ENCODE peak calls at places on chromosomes 3 and 15, in seven cellular contexts. M, B, X, E, L, C and N are unnamed samples.
A peak's percentile ranks its signal among the peaks of the same experiment; 100 is the strongest.

GRCh38 chr15:40441736-40442531 is 1.2 kb downstream of the BAHD1 start:
- DNase-seq in M (peak; percentile 18), B (no peak), X (no peak), E (peak; percentile 30), L (peak; percentile 88), C (no peak), N (no peak)

GRCh38 chr3:86787091-86787490 is 203.9 kb downstream of the VGLL3 start:
- DNase-seq in M (no peak), B (no peak), X (no peak), E (no peak), L (no peak), C (no peak), N (no peak)

GRCh38 chr3:172044833-172045585 is 5.6 kb downstream of the FNDC3B start:
- DNase-seq in M (no peak), B (no peak), X (no peak), E (no peak), L (no peak), C (no peak), N (no peak)

GRCh38 chr3:67176396-67176795 is 178.3 kb downstream of the KBTBD8 start:
- DNase-seq in M (no peak), B (no peak), X (no peak), E (no peak), L (no peak), C (no peak), N (no peak)

GRCh38 chr3:88149146-88149515 is 628 bp upstream of the C3orf38 start:
- DNase-seq in M (no peak), B (no peak), X (no peak), E (no peak), L (no peak), C (peak; percentile 3), N (no peak)

GRCh38 chr3:81218023-81218422 is 543.4 kb downstream of the GBE1 start:
- DNase-seq in M (peak; percentile 41), B (no peak), X (no peak), E (no peak), L (no peak), C (no peak), N (no peak)

GRCh38 chr15:92071030-92071644 is 217.6 kb downstream of the SLCO3A1 start:
- DNase-seq in M (no peak), B (no peak), X (no peak), E (no peak), L (no peak), C (no peak), N (no peak)

GRCh38 chr3:8975081-8976020 is 12.1 kb upstream of the RAD18 start:
- DNase-seq in M (no peak), B (no peak), X (no peak), E (no peak), L (no peak), C (no peak), N (peak; percentile 72)

GRCh38 chr15:73440571-73440970 is 2.4 kb upstream of the REC114 start:
- DNase-seq in M (no peak), B (no peak), X (no peak), E (no peak), L (no peak), C (no peak), N (no peak)

GRCh38 chr3:73298243-73299183 is 237.1 kb downstream of the EBLN2 start:
- DNase-seq in M (no peak), B (no peak), X (no peak), E (no peak), L (no peak), C (no peak), N (no peak)

GRCh38 chr3:76367281-76367680 is 581.9 kb upstream of the ZNF717 start:
- DNase-seq in M (no peak), B (no peak), X (no peak), E (no peak), L (no peak), C (no peak), N (no peak)

GRCh38 chr3:139123377-139124095 is 78.8 kb upstream of the PRR23C start:
- DNase-seq in M (no peak), B (peak; percentile 35), X (no peak), E (no peak), L (no peak), C (no peak), N (peak; percentile 82)

GRCh38 chr3:77186728-77187127 is 146.8 kb downstream of the ROBO2 start:
- DNase-seq in M (no peak), B (no peak), X (no peak), E (no peak), L (no peak), C (no peak), N (no peak)

GRCh38 chr3:111902534-111902933 is 43.5 kb downstream of the PHLDB2 start:
- DNase-seq in M (no peak), B (no peak), X (no peak), E (no peak), L (no peak), C (no peak), N (no peak)

GRCh38 chr3:27568393-27568792 is 84.2 kb upstream of the SLC4A7 start:
- DNase-seq in M (no peak), B (no peak), X (peak; percentile 72), E (peak; percentile 57), L (no peak), C (no peak), N (no peak)

DNA sequence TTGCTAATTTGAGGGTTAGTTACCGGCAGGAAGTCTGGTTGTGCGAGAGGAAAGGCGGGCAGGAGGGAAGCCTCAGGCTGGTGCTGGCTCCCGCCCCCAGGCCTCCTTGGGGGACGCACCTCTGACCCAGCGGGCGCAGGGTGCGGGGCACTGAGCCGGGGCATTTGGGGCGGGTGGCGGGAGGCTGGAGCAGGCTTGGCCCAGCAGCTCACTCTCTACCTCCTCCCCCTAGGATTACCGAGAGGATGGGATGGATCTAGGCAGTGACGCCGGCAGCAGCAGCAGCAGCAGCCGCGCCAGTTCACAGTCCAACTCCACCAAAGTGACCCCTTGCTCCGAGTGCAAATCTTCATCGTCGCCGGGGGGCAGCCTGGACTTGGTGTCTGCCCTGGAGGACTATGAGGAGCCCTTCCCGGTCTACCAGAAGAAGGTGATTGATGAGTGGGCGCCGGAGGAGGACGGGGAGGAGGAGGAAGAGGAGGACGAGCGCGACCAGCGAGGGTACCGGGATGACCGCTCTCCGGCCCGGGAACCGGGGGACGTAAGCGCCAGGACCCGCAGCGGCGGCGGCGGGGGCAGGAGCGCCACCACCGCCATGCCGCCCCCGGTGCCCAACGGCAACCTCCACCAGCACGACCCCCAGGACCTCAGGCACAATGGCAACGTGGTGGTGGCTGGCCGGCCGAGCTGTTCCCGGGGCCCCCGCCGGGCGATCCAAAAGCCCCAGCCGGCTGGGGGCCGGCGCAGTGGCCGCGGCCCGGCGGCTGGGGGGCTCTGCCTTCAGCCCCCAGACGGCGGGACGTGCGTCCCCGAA is 224.2 kb upstream of the IL12A start:
- DNase-seq in M (no peak), B (peak; percentile 85), X (no peak), E (peak; percentile 53), L (peak; percentile 77), C (no peak), N (no peak)
- TF ChIP-seq POLR2AphosphoS5 in M (no peak), B (no peak), X (peak; percentile 58), E (peak; percentile 45), L (peak; percentile 16), C (no peak), N (peak; percentile 52)

DNA sequence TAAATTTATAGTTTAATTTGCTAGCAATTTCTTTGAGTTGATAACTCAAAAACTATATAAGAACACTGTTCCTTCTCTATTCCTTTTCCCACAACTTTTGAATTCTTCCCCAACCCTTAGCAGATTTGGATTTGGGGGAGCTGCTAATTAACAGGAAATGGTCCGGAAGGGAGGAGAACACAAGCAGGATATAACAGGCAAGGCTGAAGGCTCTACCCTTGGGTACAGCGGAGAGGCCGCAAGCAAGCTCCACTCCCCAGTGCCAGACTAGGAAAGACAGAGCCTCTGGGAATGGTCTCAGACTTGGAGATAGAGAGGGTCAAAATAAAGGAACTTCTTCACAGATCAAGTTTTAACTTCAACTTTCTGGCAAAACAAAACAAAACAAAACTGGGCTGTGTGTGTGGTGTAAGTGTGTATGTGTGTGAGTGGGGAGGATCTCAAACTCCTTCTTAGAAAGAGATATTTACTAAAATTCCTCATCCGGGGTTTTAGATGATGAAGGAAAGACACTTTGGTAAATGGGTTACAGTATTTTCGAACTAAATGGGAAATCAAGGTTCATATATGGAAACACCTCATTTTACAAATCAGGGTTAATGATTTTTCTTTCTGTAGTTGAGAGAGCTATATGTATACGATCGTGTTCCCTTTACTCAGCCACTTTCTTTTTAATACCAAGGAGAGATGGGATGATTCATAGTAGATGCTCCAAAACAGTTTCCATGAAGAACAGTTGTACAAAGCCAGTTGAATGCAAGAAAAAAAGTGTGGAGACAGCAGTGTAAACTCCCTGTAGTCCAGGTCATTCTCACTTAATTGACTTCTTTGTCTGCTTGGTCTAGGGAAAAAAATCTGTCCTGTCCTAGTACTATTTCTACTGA is 161.1 kb downstream of the TP63 start:
- DNase-seq in M (no peak), B (no peak), X (no peak), E (no peak), L (no peak), C (no peak), N (no peak)
- H3K4me3 ChIP-seq in M (no peak overlapping the region), B (no peak overlapping the region), X (peak overlapping the region; percentile 40), E (no peak overlapping the region), L (no peak overlapping the region), C (no peak overlapping the region), N (no peak overlapping the region)

GRCh38 chr3:44969170-44969569 is 6.8 kb downstream of the ZDHHC3 start:
- DNase-seq in M (no peak), B (no peak), X (no peak), E (no peak), L (no peak), C (no peak), N (no peak)
- H3K27ac ChIP-seq in M (no peak overlapping the region), B (no peak overlapping the region), X (no peak overlapping the region), E (no peak overlapping the region), L (peak overlapping the region; percentile 53), C (no peak overlapping the region), N (no peak overlapping the region)

GRCh38 chr3:29314727-29315088 is 33.8 kb downstream of the RBMS3 start:
- DNase-seq in M (no peak), B (no peak), X (no peak), E (no peak), L (no peak), C (no peak), N (no peak)
- TF ChIP-seq POLR2AphosphoS5 in M (no peak), B (no peak), X (no peak), E (no peak), L (no peak), C (no peak), N (no peak)

GRCh38 chr3:64681015-64681414 is 6.8 kb downstream of the ADAMTS9 start:
- DNase-seq in M (no peak), B (no peak), X (no peak), E (no peak), L (no peak), C (no peak), N (peak; percentile 60)
- H3K4me3 ChIP-seq in M (no peak overlapping the region), B (no peak overlapping the region), X (no peak overlapping the region), E (no peak overlapping the region), L (no peak overlapping the region), C (no peak overlapping the region), N (no peak overlapping the region)